ENCODE peak calls at places on chromosome 10, in seven cellular contexts. L is adipocyte, H is colonic mucosa, P is endodermal cell, B is PC-3, K is K562, T is HepG2. G is an unnamed sample. For H3K4me1, the result is how much of the 10 kb centered on the place peaks cover.

GRCh38 chr10:63819753-63820347 is 298.6 kb downstream of the REEP3 start:
- DNase-seq in H (peak), B (peak), T (peak), P (peak), K (peak), L (peak), G (peak)

GRCh38 chr10:5550621-5551530 is 26.1 kb downstream of the CALML3 start:
- DNase-seq in K (peak), P (no peak), B (peak), T (no peak), H (peak), L (no peak), G (no peak)

GRCh38 chr10:132448248-132448731 is 51.3 kb downstream of the PWWP2B start:
- DNase-seq in L (peak), P (peak), H (peak), B (peak), T (no peak), K (peak), G (peak)

GRCh38 chr10:112265745-112266144 is 17.5 kb upstream of the TECTB start:
- DNase-seq in K (no peak), P (no peak), B (no peak), H (no peak), T (peak), L (no peak), G (no peak)

GRCh38 chr10:5283305-5284158 is 81.2 kb upstream of the UCN3 start:
- DNase-seq in B (peak), P (peak), T (peak), K (peak), L (peak), H (peak), G (peak)

GRCh38 chr10:80268266-80268665 is 21.2 kb downstream of the MAT1A start:
- DNase-seq in B (no peak), K (no peak), H (no peak), P (no peak), L (no peak), T (no peak), G (no peak)

GRCh38 chr10:55410415-55410885 is 609.4 kb upstream of the PCDH15 start:
- DNase-seq in T (no peak), L (no peak), B (peak), K (no peak), P (peak), H (peak), G (peak)

GRCh38 chr10:115980470-115980869 is 292.5 kb downstream of the GFRA1 start:
- DNase-seq in K (no peak), T (no peak), P (no peak), L (no peak), B (no peak), H (no peak), G (no peak)

GRCh38 chr10:55351431-55351830 is 550.4 kb upstream of the PCDH15 start:
- DNase-seq in K (no peak), P (no peak), T (no peak), H (no peak), L (no peak), B (no peak), G (peak)

GRCh38 chr10:90890347-90890746 is 18.6 kb downstream of the RPP30 start:
- DNase-seq in T (no peak), L (no peak), H (no peak), P (no peak), B (peak), K (no peak), G (no peak)

GRCh38 chr10:131961777-131962450 is 19.8 kb downstream of the BNIP3 start:
- DNase-seq in H (no peak), K (peak), L (no peak), T (no peak), P (no peak), B (no peak), G (no peak)

GRCh38 chr10:122673731-122674130 is 25.9 kb downstream of the C10orf120 start:
- DNase-seq in B (no peak), P (no peak), K (no peak), L (no peak), H (no peak), T (no peak), G (no peak)

GRCh38 chr10:43208147-43209063 is 58.5 kb downstream of the RASGEF1A start:
- DNase-seq in H (no peak), L (no peak), T (no peak), B (no peak), K (peak), P (peak), G (no peak)

GRCh38 chr10:125824736-125825135 is 1.4 kb downstream of the BCCIP start:
- DNase-seq in B (peak), H (no peak), L (peak), P (peak), K (peak), T (no peak), G (no peak)

GRCh38 chr10:33588974-33589600 is 254.6 kb upstream of the NRP1 start:
- DNase-seq in H (no peak), K (no peak), L (no peak), T (no peak), P (no peak), B (no peak), G (no peak)
- H3K4me3 ChIP-seq in H (no peak), K (no peak), L (no peak), T (no peak), P (no peak), B (no peak), G (no peak)

GRCh38 chr10:62062752-62063512 is 161.4 kb downstream of the ARID5B start:
- DNase-seq in K (no peak), L (peak), P (no peak), B (no peak), T (no peak), H (no peak), G (no peak)
- H3K4me1 ChIP-seq in K (under half), L (half or more), P (under half), B (under half), T (under half), H (under half), G (under half)

GRCh38 chr10:3886666-3887251 is 101.8 kb upstream of the KLF6 start:
- DNase-seq in P (no peak), L (peak), B (peak), K (no peak), H (no peak), T (peak), G (no peak)

GRCh38 chr10:3887404-3887803 is 102.4 kb upstream of the KLF6 start:
- DNase-seq in L (no peak), P (peak), H (no peak), K (no peak), B (no peak), T (no peak), G (no peak)

GRCh38 chr10:3886191-3886590 is 101.2 kb upstream of the KLF6 start:
- DNase-seq in T (no peak), P (peak), H (no peak), K (peak), L (peak), B (no peak), G (peak)

GRCh38 chr10:3889961-3890522 is 105.0 kb upstream of the KLF6 start:
- DNase-seq in P (no peak), T (peak), H (no peak), B (peak), K (no peak), L (peak), G (no peak)

DNA sequence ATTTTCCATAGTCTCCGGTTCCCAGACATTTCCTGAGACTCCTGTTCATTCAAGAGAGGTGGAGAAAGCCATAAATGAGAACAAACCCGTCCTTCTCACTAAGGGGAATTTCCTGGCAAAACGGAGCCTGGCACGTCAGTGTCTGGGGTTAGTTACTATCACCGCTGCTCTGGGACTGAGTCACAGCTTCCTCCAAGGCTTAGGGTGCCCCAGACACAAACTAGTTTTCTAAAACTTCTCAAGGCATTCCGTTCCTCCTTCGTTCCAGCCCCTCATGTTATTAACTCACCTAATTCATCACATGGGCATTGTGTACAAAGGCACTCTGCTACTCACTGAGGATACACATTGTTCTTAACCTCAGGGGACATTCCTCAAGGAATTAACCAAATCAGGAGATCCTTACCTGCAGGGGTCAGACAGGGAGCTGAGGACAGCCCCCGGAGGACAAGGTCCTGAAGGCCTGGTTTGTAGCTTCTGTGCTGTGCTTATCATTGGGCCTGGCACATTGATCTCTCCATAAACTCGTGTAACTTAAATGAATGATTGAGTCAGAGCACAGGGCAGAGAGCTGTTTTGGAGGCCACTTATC is 103.0 kb upstream of the KLF6 start:
- DNase-seq in K (no peak), L (peak), T (no peak), B (peak), H (no peak), P (peak), G (peak)
- H3K9ac ChIP-seq in K (no peak), L (peak), T (peak), B (peak), H (no peak), P (peak), G (no peak)

GRCh38 chr10:110672580-110672919 is 28.4 kb downstream of the RBM20 start:
- DNase-seq in H (no peak), P (no peak), T (no peak), K (no peak), L (no peak), B (no peak), G (no peak)
- H3K4me3 ChIP-seq in H (peak), P (peak), T (peak), K (peak), L (peak), B (peak), G (peak)

DNA sequence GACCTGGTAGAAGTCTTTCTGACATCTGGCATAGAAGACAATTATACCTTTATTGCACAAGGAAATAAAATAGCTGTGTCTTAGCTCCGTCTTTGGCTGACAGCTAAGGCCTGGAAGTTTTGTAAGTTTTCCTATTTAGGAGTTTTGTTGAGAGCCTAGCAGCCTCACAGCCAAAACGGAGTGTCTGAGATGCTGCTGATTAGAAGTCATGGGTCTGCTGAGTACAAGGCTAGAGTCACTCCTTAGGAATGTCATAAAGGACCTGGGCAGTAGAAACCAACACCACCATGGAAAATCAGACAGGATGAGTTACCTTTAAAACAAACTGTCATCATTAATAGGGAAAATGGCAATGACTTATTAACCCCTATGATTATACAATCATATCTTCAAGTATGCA is 442.5 kb downstream of the KCNMA1 start:
- DNase-seq in P (no peak), B (peak), T (no peak), L (peak), K (no peak), H (no peak), G (no peak)
- H3K4me1 ChIP-seq in P (under half), B (under half), T (under half), L (under half), K (under half), H (under half), G (under half)

GRCh38 chr10:1550616-1551015 is 186.7 kb downstream of the ADARB2 start:
- DNase-seq in K (no peak), P (no peak), H (no peak), T (no peak), B (no peak), L (no peak), G (no peak)

GRCh38 chr10:1549591-1550290 is 187.6 kb downstream of the ADARB2 start:
- DNase-seq in T (no peak), H (no peak), P (no peak), K (no peak), L (no peak), B (no peak), G (no peak)

GRCh38 chr10:1548596-1548995 is 188.7 kb downstream of the ADARB2 start:
- DNase-seq in T (no peak), P (no peak), B (no peak), K (no peak), H (no peak), L (no peak), G (no peak)

GRCh38 chr10:1551636-1552338 is 185.5 kb downstream of the ADARB2 start:
- DNase-seq in H (no peak), T (no peak), L (no peak), P (no peak), B (no peak), K (no peak), G (peak)

GRCh38 chr10:1550291-1550595 is 187.1 kb downstream of the ADARB2 start:
- DNase-seq in P (no peak), K (no peak), L (no peak), H (no peak), T (no peak), B (no peak), G (no peak)
- H3K9ac ChIP-seq in P (no peak), K (no peak), L (no peak), H (no peak), T (no peak), B (no peak), G (no peak)

DNA sequence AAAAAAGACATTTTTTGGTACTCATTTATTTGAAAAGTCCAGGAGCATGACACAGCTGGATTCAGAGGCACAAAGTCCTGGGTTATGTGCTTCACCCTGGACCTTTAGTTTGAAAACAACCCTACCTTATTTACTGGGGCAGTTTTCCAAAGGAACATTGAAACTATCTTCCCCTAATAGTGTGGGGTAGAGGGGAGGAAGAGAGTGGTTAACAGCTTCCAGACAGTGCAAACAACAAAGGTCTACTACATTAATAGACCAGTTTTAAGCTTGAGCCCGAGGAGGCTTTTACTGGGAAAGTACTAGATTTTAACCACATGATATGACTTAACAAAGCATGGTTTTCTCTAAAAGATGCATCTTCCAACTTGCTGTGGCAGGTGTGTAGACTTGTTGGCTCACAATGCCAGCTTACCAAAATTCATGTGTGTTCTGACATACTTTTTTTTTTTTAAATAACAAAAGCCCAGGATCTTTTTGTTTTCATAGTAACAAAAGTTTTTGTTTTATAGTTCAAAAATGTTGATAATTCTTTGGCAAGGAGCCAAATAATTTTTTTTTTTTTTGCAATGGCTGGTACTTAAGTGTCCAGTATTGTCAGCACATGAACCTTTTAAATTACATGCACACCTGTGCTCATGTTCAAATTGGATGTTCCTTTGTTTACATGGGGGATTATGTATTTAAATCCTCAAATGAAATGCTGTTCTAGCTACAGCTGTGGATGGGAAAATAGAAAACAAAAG is 1.8 kb downstream of the GSTO1 start:
- DNase-seq in P (no peak), L (peak), H (no peak), B (peak), T (peak), K (no peak), G (no peak)
- H3K4me3 ChIP-seq in P (peak), L (peak), H (no peak), B (peak), T (peak), K (peak), G (no peak)

DNA sequence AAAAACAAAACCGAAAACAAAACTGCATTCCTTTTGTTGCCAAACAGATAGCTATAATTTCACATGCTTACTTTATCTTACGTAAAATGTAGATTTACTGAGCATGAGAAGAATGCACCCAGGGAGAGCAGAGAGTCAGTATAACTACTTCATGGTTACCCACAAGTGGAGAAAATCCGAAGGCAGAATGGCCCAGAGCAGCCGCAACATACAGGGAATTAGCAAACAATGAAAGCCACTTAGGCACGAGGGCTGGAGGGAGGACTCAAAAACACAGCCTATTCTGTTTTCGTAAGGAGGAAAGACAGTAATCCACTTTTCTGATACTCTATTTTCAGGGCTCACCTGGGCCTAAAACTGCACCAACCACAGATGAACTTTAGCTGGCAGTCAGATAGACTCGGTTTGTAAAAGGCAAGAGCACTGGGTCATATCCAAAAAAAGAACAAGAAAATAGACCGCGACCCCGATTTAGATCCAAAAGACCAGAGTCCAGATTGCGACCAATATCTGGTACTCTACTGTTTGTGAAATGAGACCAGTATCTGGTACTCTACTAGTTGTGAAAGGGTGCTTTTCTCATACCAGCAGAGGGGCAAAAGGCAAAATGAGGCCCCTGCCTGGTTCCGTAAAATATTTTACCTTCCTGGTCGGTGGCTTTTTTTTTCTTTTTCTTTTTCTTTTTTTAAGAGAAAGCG is 1.3 kb downstream of the ITPRIP start:
- DNase-seq in P (peak), T (peak), K (no peak), H (peak), L (peak), B (no peak), G (peak)
- H3K4me1 ChIP-seq in P (under half), T (half or more), K (under half), H (under half), L (under half), B (half or more), G (under half)

GRCh38 chr10:71880425-71881306 is 29.6 kb upstream of the PSAP start:
- DNase-seq in L (no peak), T (peak), B (no peak), P (no peak), K (no peak), H (no peak), G (no peak)
- H3K9ac ChIP-seq in L (no peak), T (no peak), B (no peak), P (no peak), K (no peak), H (no peak), G (no peak)